ENCODE peak calls at places on chromosomes 6 and 20, in four cellular contexts. Y is HepG2, O is GM12878, A is WTC11. I is an unnamed sample.
A peak's percentile ranks its signal among the peaks of the same experiment; 100 is the strongest.

GRCh38 chr6:41286544-41287346 is at the start of gene TREM1:
- DNase-seq in Y (peak; percentile 17), O (no peak), A (no peak), I (no peak)

GRCh38 chr20:3430376-3431069 is 23.1 kb upstream of the DNAAF9 start:
- DNase-seq in A (no peak), O (peak; percentile 33), Y (no peak), I (no peak)

GRCh38 chr20:37741055-37741454 is 47.2 kb downstream of the CTNNBL1 start:
- DNase-seq in Y (peak; percentile 33), O (no peak), A (no peak), I (no peak)

GRCh38 chr6:125287718-125288117 is 14.0 kb downstream of the HDDC2 start:
- DNase-seq in O (no peak), A (no peak), Y (no peak), I (no peak)

GRCh38 chr20:10089871-10090587 is 55.2 kb downstream of the ANKEF1 start:
- DNase-seq in A (no peak), Y (no peak), O (no peak), I (no peak)

GRCh38 chr6:6969761-6970223 is 138.0 kb upstream of the RREB1 start:
- DNase-seq in Y (peak; percentile 63), A (peak; percentile 24), O (no peak), I (peak; percentile 52)

GRCh38 chr20:38130687-38131587 is 34.1 kb downstream of the TGM2 start:
- DNase-seq in Y (no peak), A (peak; percentile 5), O (no peak), I (no peak)

GRCh38 chr6:122726649-122727048 is 52.9 kb upstream of the FABP7 start:
- DNase-seq in O (no peak), Y (peak; percentile 19), A (peak; percentile 18), I (peak; percentile 18)

GRCh38 chr20:44309763-44310663 is 989 bp downstream of the FITM2 start:
- DNase-seq in Y (no peak), A (no peak), O (no peak), I (peak; percentile 60)

GRCh38 chr6:11209941-11210340 is 22.5 kb downstream of the NEDD9 start:
- DNase-seq in Y (no peak), O (no peak), A (no peak), I (no peak)

GRCh38 chr6:34277763-34278112 is 28.9 kb upstream of the SMIM29 start:
- DNase-seq in A (no peak), O (no peak), Y (no peak), I (peak; percentile 5)

GRCh38 chr6:25217275-25217674 is 61.9 kb upstream of the CARMIL1 start:
- DNase-seq in A (no peak), O (no peak), Y (no peak), I (no peak)

GRCh38 chr6:106315765-106316375 is 9.7 kb downstream of the ATG5 start:
- DNase-seq in Y (no peak), O (no peak), A (no peak), I (peak; percentile 81)

GRCh38 chr20:42483694-42484303 is 705.9 kb downstream of the PTPRT start:
- DNase-seq in A (peak; percentile 91), O (no peak), Y (peak; percentile 32), I (peak; percentile 56)

GRCh38 chr6:143064996-143065683 is 4.5 kb downstream of the AIG1 start:
- DNase-seq in O (no peak), A (no peak), Y (peak; percentile 96), I (peak; percentile 82)

GRCh38 chr6:4942673-4943009 is 61.2 kb downstream of the RPP40 start:
- DNase-seq in A (no peak), O (no peak), Y (no peak), I (no peak)

GRCh38 chr20:43666376-43667328 is at the start of gene MYBL2:
- DNase-seq in Y (peak; percentile 70), O (no peak), A (peak; percentile 78), I (peak; percentile 87)

GRCh38 chr6:27161946-27162603 is 85.4 kb upstream of the PRSS16 start:
- DNase-seq in A (no peak), O (no peak), Y (peak; percentile 27), I (peak; percentile 53)

GRCh38 chr20:973785-974194 is 28.3 kb downstream of the RSPO4 start:
- DNase-seq in Y (peak; percentile 64), A (peak; percentile 46), O (peak; percentile 1), I (peak; percentile 61)

GRCh38 chr6:123489589-123489988 is 147.2 kb downstream of the TRDN start:
- DNase-seq in A (no peak), Y (no peak), O (no peak), I (no peak)

GRCh38 chr20:58559368-58559729 is 44.1 kb upstream of the APCDD1L start:
- DNase-seq in O (no peak), Y (no peak), A (no peak), I (no peak)

GRCh38 chr6:56767892-56768531 is 125.3 kb upstream of the DST start:
- DNase-seq in A (no peak), Y (no peak), O (no peak), I (no peak)

GRCh38 chr6:43851204-43851855 is 81.3 kb downstream of the VEGFA start:
- DNase-seq in A (no peak), Y (peak; percentile 36), O (no peak), I (no peak)

GRCh38 chr6:129364037-129364436 is 345.9 kb downstream of the ARHGAP18 start:
- DNase-seq in Y (no peak), O (no peak), A (no peak), I (no peak)

GRCh38 chr6:106177786-106178185 is 91.7 kb downstream of the PRDM1 start:
- DNase-seq in Y (no peak), O (no peak), A (no peak), I (peak; percentile 40)

GRCh38 chr20:58775371-58775770 is 75.3 kb downstream of the GNAS-AS1 start:
- DNase-seq in A (no peak), Y (no peak), O (no peak), I (no peak)

GRCh38 chr20:59605691-59606364 is 1.5 kb downstream of the PHACTR3 start:
- DNase-seq in O (no peak), Y (no peak), A (no peak), I (no peak)

GRCh38 chr6:8939615-8940014 is 504.3 kb upstream of the SLC35B3 start:
- DNase-seq in O (no peak), Y (peak; percentile 21), A (no peak), I (no peak)

GRCh38 chr6:167479967-167480653 is 155.2 kb downstream of the TTLL2 start:
- DNase-seq in O (no peak), Y (no peak), A (no peak), I (no peak)

GRCh38 chr6:16985484-16986284 is 116.2 kb upstream of the STMND1 start:
- DNase-seq in O (no peak), Y (no peak), A (no peak), I (no peak)

GRCh38 chr6:665403-666267 is 8.7 kb upstream of the HUS1B start:
- DNase-seq in Y (no peak), A (no peak), O (no peak), I (no peak)

GRCh38 chr6:137910843-137911456 is 43.9 kb downstream of the TNFAIP3 start:
- DNase-seq in O (no peak), A (no peak), Y (no peak), I (no peak)

GRCh38 chr6:129342243-129342642 is 367.7 kb downstream of the ARHGAP18 start:
- DNase-seq in O (no peak), A (no peak), Y (no peak), I (no peak)

GRCh38 chr6:44415424-44415823 is 27.9 kb downstream of the CDC5L start:
- DNase-seq in Y (no peak), A (no peak), O (no peak), I (peak; percentile 37)

GRCh38 chr6:53746442-53747103 is 48.2 kb upstream of the LRRC1 start:
- DNase-seq in O (no peak), Y (peak; percentile 50), A (no peak), I (no peak)

GRCh38 chr6:108714774-108715414 is 133.3 kb upstream of the ARMC2 start:
- DNase-seq in A (no peak), O (no peak), Y (peak; percentile 20), I (peak; percentile 20)

GRCh38 chr6:30885481-30885998 is 1.2 kb downstream of the DDR1 start:
- DNase-seq in O (no peak), Y (peak; percentile 70), A (no peak), I (no peak)

GRCh38 chr6:140957334-140957733 is 1175.4 kb upstream of the GJE1 start:
- DNase-seq in O (no peak), A (no peak), Y (no peak), I (no peak)

GRCh38 chr6:140960566-140960965 is 1172.2 kb upstream of the GJE1 start:
- DNase-seq in O (no peak), A (no peak), Y (no peak), I (no peak)

GRCh38 chr6:140956567-140957306 is 1176.0 kb upstream of the GJE1 start:
- DNase-seq in A (no peak), Y (no peak), O (no peak), I (no peak)
- TF ChIP-seq TCF7 in A (no peak), Y (no peak), O (no peak), I (no peak)

GRCh38 chr20:8473459-8473858 is 341.4 kb downstream of the PLCB1 start:
- DNase-seq in A (no peak), Y (no peak), O (no peak), I (no peak)
- TF ChIP-seq TCF7 in A (no peak), Y (no peak), O (no peak), I (no peak)

GRCh38 chr20:48049631-48050030 is 264.4 kb upstream of the SULF2 start:
- DNase-seq in A (no peak), Y (no peak), O (no peak), I (no peak)
- TF ChIP-seq TCF7 in A (no peak), Y (no peak), O (no peak), I (no peak)

GRCh38 chr6:88815491-88815890 is 147.9 kb downstream of the RNGTT start:
- DNase-seq in A (no peak), Y (no peak), O (no peak), I (no peak)

GRCh38 chr6:88813045-88813444 is 150.4 kb downstream of the RNGTT start:
- DNase-seq in A (no peak), O (no peak), Y (no peak), I (no peak)

GRCh38 chr6:88810089-88810488 is 153.3 kb downstream of the RNGTT start:
- DNase-seq in Y (no peak), A (no peak), O (no peak), I (no peak)

GRCh38 chr6:88814909-88815308 is 148.5 kb downstream of the RNGTT start:
- DNase-seq in O (no peak), A (no peak), Y (peak; percentile 33), I (no peak)
- TF ChIP-seq TCF7 in O (no peak), A (no peak), Y (no peak), I (no peak)

DNA sequence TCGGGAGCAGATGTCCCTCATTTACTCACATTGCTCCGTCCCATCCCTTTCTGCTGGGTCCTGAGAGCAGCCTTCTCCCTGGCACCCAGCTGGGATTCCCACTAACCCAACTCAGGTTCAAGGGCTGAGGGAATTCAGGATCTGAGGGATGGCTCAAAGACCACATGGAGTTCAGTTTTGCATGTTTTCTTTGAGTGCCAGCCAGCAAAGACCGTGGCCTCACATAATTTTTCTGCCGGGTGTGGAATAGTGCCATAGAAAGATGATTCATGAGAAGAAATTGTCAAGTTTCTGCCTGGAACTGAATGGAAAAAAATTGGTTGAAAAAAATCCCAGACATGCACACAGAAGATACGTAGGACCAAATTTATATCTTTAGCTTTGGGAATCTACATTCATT is 168.6 kb downstream of the CD83 start:
- DNase-seq in O (no peak), Y (no peak), A (no peak), I (no peak)
- TF ChIP-seq TCF7 in O (no peak), Y (no peak), A (no peak), I (no peak)